ENCODE peak calls at places on chromosomes 3 and 15, in eight cellular contexts. L is neural progenitor cell, G is psoas muscle, X is WERI-Rb-1, Z is GM12865, R is cardiac muscle cell, H is transverse colon, K is left ventricle myocardium inferior. P is an unnamed sample.
A peak's percentile ranks its signal among the peaks of the same experiment; 100 is the strongest.

GRCh38 chr15:66997212-66997611 is 68.2 kb upstream of the SMAD3 start:
- DNase-seq in L (no peak), G (no peak), X (no peak), Z (no peak), R (no peak), H (no peak), K (no peak), P (peak; percentile 61)

GRCh38 chr3:163939926-163940325 is 1138.4 kb downstream of the SI start:
- DNase-seq in L (peak; percentile 18), G (no peak), X (no peak), Z (no peak), R (no peak), H (no peak), K (no peak), P (no peak)

GRCh38 chr3:161977063-161977462 is 480.5 kb downstream of the OTOL1 start:
- DNase-seq in L (no peak), G (no peak), X (no peak), Z (peak; percentile 12), R (no peak), H (no peak), K (no peak), P (peak; percentile 44)

GRCh38 chr3:7272203-7272602 is 411.3 kb downstream of the GRM7 start:
- DNase-seq in L (no peak), G (no peak), X (no peak), Z (no peak), R (no peak), H (no peak), K (no peak), P (no peak)

GRCh38 chr3:123713211-123713610 is 128.4 kb upstream of the HACD2 start:
- DNase-seq in L (no peak), G (no peak), X (no peak), Z (no peak), R (no peak), H (no peak), K (no peak), P (no peak)

GRCh38 chr3:71789922-71790321 is 5.0 kb upstream of the PROK2 start:
- DNase-seq in L (no peak), G (no peak), X (no peak), Z (no peak), R (no peak), H (no peak), K (no peak), P (no peak)

GRCh38 chr15:39407116-39407515 is 173.8 kb upstream of the THBS1 start:
- DNase-seq in L (no peak), G (no peak), X (no peak), Z (no peak), R (no peak), H (no peak), K (no peak), P (peak; percentile 44)

GRCh38 chr3:135895106-135895733 is 70.3 kb upstream of the PPP2R3A start:
- DNase-seq in L (peak; percentile 87), G (peak; percentile 83), X (peak; percentile 72), Z (peak; percentile 65), R (peak; percentile 83), H (peak; percentile 70), K (peak; percentile 57), P (no peak)

GRCh38 chr3:180329187-180329586 is 272.8 kb upstream of the TTC14 start:
- DNase-seq in L (no peak), G (no peak), X (no peak), Z (peak; percentile 71), R (no peak), H (no peak), K (no peak), P (no peak)

GRCh38 chr15:90001062-90001682 is at the start of gene ZNF710:
- DNase-seq in L (peak; percentile 73), G (peak; percentile 72), X (peak; percentile 59), Z (peak; percentile 67), R (peak; percentile 64), H (peak; percentile 49), K (peak; percentile 56), P (no peak)

GRCh38 chr15:59313703-59314332 is 58.9 kb downstream of the MYO1E start:
- DNase-seq in L (no peak), G (peak; percentile 88), X (no peak), Z (peak; percentile 93), R (no peak), H (peak; percentile 93), K (peak; percentile 64), P (peak; percentile 75)

GRCh38 chr3:39178553-39178952 is 13.8 kb downstream of the XIRP1 start:
- DNase-seq in L (no peak), G (no peak), X (no peak), Z (no peak), R (no peak), H (no peak), K (no peak), P (peak; percentile 51)

GRCh38 chr15:92625297-92625980 is 30.1 kb downstream of the FAM174B start:
- DNase-seq in L (no peak), G (no peak), X (no peak), Z (peak; percentile 90), R (no peak), H (no peak), K (no peak), P (no peak)

GRCh38 chr15:23039151-23039916 is at the start of gene TUBGCP5:
- DNase-seq in L (peak; percentile 99), G (peak; percentile 99), X (peak; percentile 97), Z (peak; percentile 99), R (peak; percentile 99), H (peak; percentile 98), K (peak; percentile 98), P (peak; percentile 95)

GRCh38 chr15:87368511-87368910 is 888.0 kb downstream of the NTRK3 start:
- DNase-seq in L (no peak), G (no peak), X (no peak), Z (no peak), R (no peak), H (no peak), K (no peak), P (no peak)

GRCh38 chr3:63390831-63391230 is 112.7 kb downstream of the SYNPR start:
- DNase-seq in L (no peak), G (no peak), X (no peak), Z (no peak), R (no peak), H (no peak), K (no peak), P (peak; percentile 15)

GRCh38 chr3:150000631-150001030 is 29.9 kb upstream of the PFN2 start:
- DNase-seq in L (no peak), G (no peak), X (no peak), Z (no peak), R (no peak), H (no peak), K (no peak), P (no peak)

GRCh38 chr3:143263844-143264243 is 144.3 kb downstream of the CHST2 start:
- DNase-seq in L (no peak), G (no peak), X (no peak), Z (peak; percentile 19), R (no peak), H (no peak), K (no peak), P (no peak)

GRCh38 chr15:29712149-29712885 is 110.0 kb downstream of the TJP1 start:
- DNase-seq in L (no peak), G (no peak), X (no peak), Z (no peak), R (no peak), H (no peak), K (no peak), P (no peak)

DNA sequence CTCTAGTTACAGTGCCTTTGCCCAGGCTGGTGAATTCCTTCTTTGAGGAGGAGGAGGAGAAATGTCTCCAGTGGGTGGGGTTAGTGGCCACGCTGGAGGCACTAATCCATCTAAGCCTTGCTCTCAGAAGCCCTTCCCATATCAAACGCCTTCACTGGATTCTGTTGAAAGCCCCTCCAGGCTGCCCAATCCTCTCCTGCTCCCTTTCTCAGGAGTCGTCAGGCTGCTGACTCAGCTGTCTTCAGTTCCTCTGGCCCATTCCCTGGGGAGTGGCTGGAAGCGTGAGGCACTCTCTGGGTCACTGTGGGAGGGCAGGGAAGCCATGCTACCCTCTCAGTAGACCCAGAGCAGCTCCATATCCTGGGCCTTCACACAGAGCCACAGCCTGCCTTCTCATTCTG is 2.7 kb downstream of the AP2M1 start:
- DNase-seq in L (peak; percentile 79), G (peak; percentile 56), X (peak; percentile 74), Z (no peak), R (peak; percentile 52), H (no peak), K (no peak), P (no peak)
- H3K4me3 ChIP-seq in L (peak overlapping the region; percentile 97), G (peak overlapping the region; percentile 100), X (peak overlapping the region; percentile 91), Z (no peak overlapping the region), R (no peak overlapping the region), H (no peak overlapping the region), K (peak overlapping the region; percentile 92), P (peak overlapping the region; percentile 99)

DNA sequence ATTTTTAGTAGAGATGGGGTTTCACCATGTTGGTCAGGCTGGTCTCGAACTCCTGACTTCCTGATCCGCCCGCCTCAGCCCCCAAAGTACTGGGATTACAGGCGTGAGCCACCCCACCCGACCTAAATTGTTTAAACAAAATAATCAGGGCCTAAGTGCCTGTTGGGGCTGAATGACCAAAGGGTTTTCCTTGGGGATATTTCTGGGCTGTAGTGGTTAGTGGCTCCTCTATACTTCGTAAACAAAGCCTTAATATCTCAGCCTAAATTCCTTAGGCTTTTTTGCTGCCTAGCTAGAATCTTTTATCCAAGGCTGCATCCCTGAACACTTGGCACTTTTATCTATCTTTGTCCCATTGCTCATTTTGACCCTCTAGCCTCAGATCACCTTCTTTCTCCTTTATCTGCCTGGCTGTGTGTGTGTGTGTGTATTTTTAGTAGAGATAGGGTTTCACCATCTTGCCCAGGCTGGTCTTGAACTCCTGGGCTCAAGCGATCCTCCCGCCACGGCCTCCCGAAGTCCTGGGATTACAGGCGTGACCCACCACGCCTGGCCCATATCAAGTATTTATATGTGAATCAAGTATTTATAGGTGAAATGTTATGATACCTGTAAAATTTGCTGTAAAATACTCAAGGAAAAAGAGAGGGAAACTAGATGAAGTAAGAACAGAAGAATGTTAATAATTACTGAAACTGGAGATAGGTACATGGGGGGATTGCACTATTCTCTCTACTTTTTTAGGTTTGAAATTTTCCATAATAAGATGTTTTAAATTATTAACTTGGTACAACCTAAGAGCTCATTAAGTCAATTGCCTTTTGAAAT is 1.8 kb downstream of the NUSAP1 start:
- DNase-seq in L (peak; percentile 4), G (no peak), X (no peak), Z (peak; percentile 29), R (no peak), H (no peak), K (no peak), P (no peak)
- H3K4me3 ChIP-seq in L (peak overlapping the region; percentile 91), G (no peak overlapping the region), X (peak overlapping the region; percentile 91), Z (peak overlapping the region; percentile 80), R (peak overlapping the region; percentile 88), H (peak overlapping the region; percentile 83), K (no peak overlapping the region), P (no peak overlapping the region)

GRCh38 chr15:82570721-82571519 is 30.7 kb upstream of the RPS17 start:
- DNase-seq in L (peak; percentile 31), G (no peak), X (peak; percentile 17), Z (no peak), R (no peak), H (no peak), K (no peak), P (no peak)
- H3K4me3 ChIP-seq in L (peak overlapping the region; percentile 26), G (peak overlapping the region; percentile 47), X (peak overlapping the region; percentile 25), Z (no peak overlapping the region), R (no peak overlapping the region), H (no peak overlapping the region), K (peak overlapping the region; percentile 63), P (peak overlapping the region; percentile 48)

DNA sequence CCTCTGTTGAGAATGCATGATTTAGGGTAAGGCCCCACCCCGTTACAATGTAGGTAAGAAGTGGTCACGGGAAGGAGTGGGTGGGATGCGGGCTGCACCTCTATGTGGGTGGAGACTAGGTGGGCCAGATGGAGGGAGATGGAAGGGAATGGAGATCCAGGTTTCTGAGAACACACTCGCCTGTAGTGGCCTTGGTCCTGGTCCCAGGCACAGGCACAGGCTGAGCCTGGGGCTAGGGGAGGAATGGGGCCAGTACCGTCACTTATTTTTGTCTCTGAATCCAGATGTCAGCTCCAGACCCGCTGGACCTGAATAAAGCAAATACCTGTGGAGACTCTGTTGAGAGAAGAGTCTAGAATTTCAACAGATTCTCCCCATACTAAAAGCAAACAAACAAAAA is 31.5 kb downstream of the GOLGA6A start:
- DNase-seq in L (no peak), G (no peak), X (no peak), Z (no peak), R (no peak), H (no peak), K (no peak), P (no peak)
- H3K4me3 ChIP-seq in L (no peak overlapping the region), G (no peak overlapping the region), X (no peak overlapping the region), Z (no peak overlapping the region), R (no peak overlapping the region), H (no peak overlapping the region), K (peak overlapping the region; percentile 1), P (no peak overlapping the region)

P was measured in skeletal muscle cell.